ENCODE peak calls at places on chromosome 19, in nine cellular contexts. G is Panc1, K is left lung, A is mucosa of descending colon, J is HepG2, B is psoas muscle, U is lower lobe of right lung, N is heart left ventricle, E is pancreas. I is an unnamed sample.

GRCh38 chr19:38018694-38019426 is 111.9 kb downstream of the SIPA1L3 start:
- ATAC-seq in K (no peak), B (peak; percentile 82), U (no peak), N (peak; percentile 20), J (no peak), G (no peak), A (no peak), E (no peak), I (no peak)

GRCh38 chr19:21705393-21705792 is 62.0 kb downstream of the ZNF100 start:
- ATAC-seq in N (no peak), G (no peak), E (no peak), A (no peak), K (no peak), B (no peak), U (no peak), J (no peak), I (no peak)

GRCh38 chr19:14147797-14148605 is 11.6 kb upstream of the ASF1B start:
- ATAC-seq in N (peak; percentile 89), B (peak; percentile 88), A (peak; percentile 92), G (peak; percentile 89), J (peak; percentile 93), K (peak; percentile 92), E (peak; percentile 91), U (peak; percentile 87), I (peak; percentile 84)

GRCh38 chr19:49359851-49360845 is 2.1 kb downstream of the TEAD2 start:
- ATAC-seq in N (no peak), A (no peak), U (no peak), B (no peak), J (no peak), E (no peak), K (no peak), G (no peak), I (no peak)

GRCh38 chr19:10126213-10126639 is 6.5 kb upstream of the EIF3G start:
- ATAC-seq in U (peak; percentile 34), A (no peak), N (peak; percentile 48), B (no peak), K (peak; percentile 29), J (no peak), G (no peak), E (peak; percentile 51), I (peak; percentile 41)

GRCh38 chr19:3459965-3460582 is 20.3 kb downstream of the SMIM24 start:
- ATAC-seq in K (no peak), B (peak; percentile 2), A (no peak), G (no peak), U (no peak), J (no peak), N (no peak), E (no peak), I (peak; percentile 9)

GRCh38 chr19:22634450-22634827 is 315 bp downstream of the ZNF492 start:
- ATAC-seq in U (peak; percentile 37), J (no peak), K (peak; percentile 34), A (no peak), G (no peak), E (peak; percentile 56), N (no peak), B (no peak), I (peak; percentile 37)

GRCh38 chr19:49869009-49869483 is 1.7 kb upstream of the PNKP start:
- ATAC-seq in A (peak; percentile 1), E (peak; percentile 8), K (peak; percentile 8), G (peak; percentile 22), N (peak; percentile 19), U (peak; percentile 18), J (peak; percentile 0), B (peak; percentile 34), I (peak; percentile 6)

GRCh38 chr19:44530777-44531176 is 1.3 kb upstream of the CEACAM20 start:
- ATAC-seq in U (no peak), G (no peak), E (no peak), J (no peak), K (no peak), A (no peak), B (no peak), N (no peak), I (no peak)

GRCh38 chr19:2625434-2625833 is 77.1 kb downstream of the GNG7 start:
- ATAC-seq in E (peak; percentile 2), J (no peak), G (peak; percentile 17), K (peak; percentile 61), N (peak; percentile 25), B (no peak), A (peak; percentile 76), U (peak; percentile 52), I (no peak)

GRCh38 chr19:16930753-16931152 is 42.0 kb downstream of the F2RL3 start:
- ATAC-seq in N (no peak), J (no peak), E (no peak), A (no peak), G (no peak), U (no peak), B (no peak), K (no peak), I (no peak)

GRCh38 chr19:16645140-16645539 is 14.8 kb downstream of the SMIM7 start:
- ATAC-seq in N (no peak), B (peak; percentile 63), A (no peak), G (no peak), K (no peak), J (no peak), E (no peak), U (no peak), I (no peak)

DNA sequence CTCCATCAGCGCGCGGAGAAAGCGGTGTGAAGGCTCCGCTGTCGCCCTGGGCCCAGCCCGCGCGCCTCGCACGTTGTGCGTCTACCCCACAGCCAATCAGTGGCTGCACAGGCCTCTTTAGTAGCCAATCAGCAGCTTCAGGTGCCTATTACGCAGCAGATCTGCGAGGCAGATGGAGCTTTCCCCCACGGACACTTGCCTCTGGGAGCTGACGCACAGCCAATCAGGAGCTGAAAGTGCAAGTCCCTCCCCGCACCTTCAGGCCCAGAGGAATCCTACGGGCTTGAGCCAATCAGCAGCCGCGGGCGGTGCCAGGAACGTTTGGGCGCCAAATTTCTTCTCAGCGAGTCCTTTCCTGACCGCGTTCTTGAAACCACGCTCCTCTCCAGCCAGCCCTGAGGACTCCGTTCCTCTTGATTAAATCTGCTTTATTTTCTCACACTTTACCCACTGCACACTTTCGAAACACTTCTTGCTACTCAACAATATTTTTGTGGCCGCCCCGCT is 39.9 kb downstream of the SIGLEC7 start:
- ATAC-seq in G (no peak), U (no peak), E (no peak), N (no peak), K (no peak), J (no peak), A (no peak), B (no peak), I (no peak)
- H3K4me3 ChIP-seq in G (no peak overlapping the region), U (no peak overlapping the region), E (no peak overlapping the region), N (no peak overlapping the region), K (no peak overlapping the region), J (no peak overlapping the region), A (no peak overlapping the region), B (no peak overlapping the region), I (no peak overlapping the region)

GRCh38 chr19:13022859-13023636 is 27.8 kb downstream of the NFIX start:
- ATAC-seq in J (peak; percentile 82), K (peak; percentile 69), G (peak; percentile 72), B (peak; percentile 76), U (peak; percentile 74), N (peak; percentile 89), A (peak; percentile 56), E (peak; percentile 77), I (peak; percentile 90)
- H3K4me3 ChIP-seq in J (peak overlapping the region; percentile 52), K (peak overlapping the region; percentile 33), G (peak overlapping the region; percentile 81), B (peak overlapping the region; percentile 64), U (peak overlapping the region; percentile 55), N (peak overlapping the region; percentile 33), A (no peak overlapping the region), E (no peak overlapping the region), I (peak overlapping the region; percentile 49)

GRCh38 chr19:46896076-46896794 is 35.4 kb downstream of the ARHGAP35 start:
- ATAC-seq in A (no peak), B (no peak), G (no peak), E (peak; percentile 41), U (peak; percentile 85), K (peak; percentile 90), J (peak; percentile 52), N (no peak), I (no peak)
- H3K4me3 ChIP-seq in A (no peak overlapping the region), B (no peak overlapping the region), G (no peak overlapping the region), E (no peak overlapping the region), U (no peak overlapping the region), K (no peak overlapping the region), J (no peak overlapping the region), N (no peak overlapping the region), I (no peak overlapping the region)

GRCh38 chr19:12943437-12944044 is 2.1 kb upstream of the RAD23A start:
- ATAC-seq in U (no peak), E (no peak), B (no peak), J (no peak), G (no peak), K (no peak), N (no peak), A (no peak), I (no peak)
- H3K4me3 ChIP-seq in U (no peak overlapping the region), E (no peak overlapping the region), B (no peak overlapping the region), J (no peak overlapping the region), G (no peak overlapping the region), K (peak overlapping the region; percentile 18), N (no peak overlapping the region), A (no peak overlapping the region), I (no peak overlapping the region)